ENCODE peak calls at places on chromosome 10, in eight cellular contexts. F is A549, N is HCT116, T is GM23338, Q is K562, J is HL-60, O is GM12878, X is SK-N-SH. G is an unnamed sample.

GRCh38 chr10:59265140-59265539 is 88.7 kb downstream of the PHYHIPL start:
- DNase-seq in T (peak; percentile 20), J (no peak), F (no peak), Q (peak; percentile 34), O (no peak), N (no peak), X (no peak), G (no peak)

GRCh38 chr10:119225288-119225687 is 17.9 kb downstream of the GRK5 start:
- DNase-seq in N (no peak), T (no peak), J (no peak), O (no peak), X (no peak), F (no peak), Q (no peak), G (no peak)

GRCh38 chr10:26215534-26215922 is 1.0 kb upstream of the GAD2 start:
- DNase-seq in T (peak; percentile 17), J (no peak), F (no peak), N (no peak), O (no peak), Q (no peak), X (no peak), G (no peak)

GRCh38 chr10:119602241-119603095 is 5.7 kb upstream of the TIAL1 start:
- DNase-seq in N (peak; percentile 51), T (peak; percentile 86), Q (peak; percentile 46), J (peak; percentile 38), O (no peak), X (no peak), F (peak; percentile 21), G (no peak)

GRCh38 chr10:44733743-44734488 is 177.2 kb upstream of the TMEM72 start:
- DNase-seq in N (no peak), J (no peak), T (peak; percentile 43), O (no peak), X (no peak), F (no peak), Q (no peak), G (no peak)

GRCh38 chr10:131862548-131862947 is 38.3 kb upstream of the PPP2R2D start:
- DNase-seq in X (no peak), T (no peak), J (no peak), N (no peak), Q (no peak), F (no peak), O (no peak), G (no peak)

GRCh38 chr10:127117125-127117524 is 79.3 kb downstream of the INSYN2A start:
- DNase-seq in N (no peak), Q (peak; percentile 7), O (no peak), J (peak; percentile 6), T (peak; percentile 72), X (no peak), F (peak; percentile 24), G (no peak)

GRCh38 chr10:101897633-101898032 is 54.0 kb upstream of the KCNIP2 start:
- DNase-seq in T (no peak), N (no peak), O (no peak), F (no peak), Q (no peak), X (peak; percentile 8), J (peak; percentile 29), G (no peak)

GRCh38 chr10:86401588-86402282 is 35.1 kb upstream of the GRID1 start:
- DNase-seq in T (peak; percentile 59), F (peak; percentile 47), Q (no peak), J (no peak), O (no peak), N (no peak), X (peak; percentile 57), G (no peak)

GRCh38 chr10:63627881-63628296 is 106.7 kb downstream of the REEP3 start:
- DNase-seq in Q (no peak), O (no peak), T (no peak), F (no peak), J (peak; percentile 10), N (no peak), X (no peak), G (no peak)

GRCh38 chr10:70681731-70682005 is 9.4 kb downstream of the ADAMTS14 start:
- DNase-seq in X (no peak), O (no peak), N (no peak), J (no peak), F (no peak), T (no peak), Q (no peak), G (no peak)

GRCh38 chr10:111344804-111345203 is 268.0 kb downstream of the ADRA2A start:
- DNase-seq in Q (no peak), J (no peak), T (peak; percentile 55), X (peak; percentile 6), O (no peak), F (no peak), N (no peak), G (no peak)

GRCh38 chr10:96407560-96408069 is 48.8 kb upstream of the OPALIN start:
- DNase-seq in N (no peak), T (no peak), O (no peak), X (no peak), J (no peak), F (no peak), Q (no peak), G (no peak)

GRCh38 chr10:66925896-66926719 is at the start of gene LRRTM3:
- DNase-seq in Q (peak; percentile 18), X (peak; percentile 64), J (peak; percentile 43), F (peak; percentile 47), T (peak; percentile 95), N (peak; percentile 77), O (peak; percentile 20), G (peak; percentile 20)

GRCh38 chr10:3568983-3569382 is 216.0 kb downstream of the KLF6 start:
- DNase-seq in T (no peak), F (no peak), Q (no peak), O (no peak), X (no peak), J (no peak), N (no peak), G (no peak)

GRCh38 chr10:35409094-35409582 is 72.8 kb downstream of the CCNY start:
- DNase-seq in X (peak; percentile 58), J (no peak), Q (no peak), O (peak; percentile 38), N (no peak), F (no peak), T (no peak), G (no peak)

GRCh38 chr10:128816726-128817125 is 650.3 kb upstream of the MGMT start:
- DNase-seq in J (no peak), O (no peak), N (no peak), T (no peak), Q (no peak), X (no peak), F (no peak), G (no peak)

GRCh38 chr10:95552680-95553342 is 8.4 kb downstream of the SORBS1 start:
- DNase-seq in Q (no peak), O (no peak), J (no peak), T (peak; percentile 72), X (no peak), F (peak; percentile 25), N (no peak), G (no peak)

GRCh38 chr10:9209105-9209798 is 1154.8 kb downstream of the GATA3 start:
- DNase-seq in J (peak; percentile 15), F (peak; percentile 38), N (peak; percentile 33), O (peak; percentile 16), X (peak; percentile 63), Q (peak; percentile 44), T (peak; percentile 89), G (peak; percentile 62)

GRCh38 chr10:29649561-29650551 is 15.1 kb upstream of the SVIL start:
- DNase-seq in O (no peak), X (no peak), F (no peak), Q (no peak), N (no peak), J (no peak), T (no peak), G (no peak)

GRCh38 chr10:29837586-29837985 is 202.8 kb upstream of the SVIL start:
- DNase-seq in Q (no peak), T (no peak), J (no peak), O (no peak), N (no peak), X (no peak), F (no peak), G (no peak)

GRCh38 chr10:28532223-28532508 is 752 bp upstream of the WAC start:
- DNase-seq in Q (no peak), T (peak; percentile 71), J (peak; percentile 56), N (no peak), O (no peak), F (peak; percentile 21), X (no peak), G (no peak)

GRCh38 chr10:1024103-1024502 is 1.6 kb downstream of the IDI2 start:
- DNase-seq in J (no peak), Q (no peak), T (no peak), X (no peak), F (no peak), N (no peak), O (no peak), G (no peak)
- TF ChIP-seq REST in J (no peak), Q (no peak), T (no peak), X (no peak), F (no peak), N (no peak), O (no peak), G (no peak)

GRCh38 chr10:113073549-113074189 is 123.6 kb downstream of the TCF7L2 start:
- DNase-seq in O (no peak), N (peak; percentile 97), Q (peak; percentile 32), T (peak; percentile 75), X (peak; percentile 23), F (peak; percentile 92), J (no peak), G (peak; percentile 98)
- TF ChIP-seq REST in O (no peak), N (no peak), Q (no peak), T (no peak), X (no peak), F (no peak), J (no peak), G (no peak)

GRCh38 chr10:93861825-93862224 is 32.0 kb upstream of the SLC35G1 start:
- DNase-seq in T (no peak), F (no peak), J (no peak), O (no peak), Q (no peak), N (no peak), X (no peak), G (no peak)

GRCh38 chr10:93854985-93855384 is 38.8 kb upstream of the SLC35G1 start:
- DNase-seq in J (no peak), Q (no peak), X (no peak), O (no peak), F (no peak), T (no peak), N (no peak), G (no peak)

GRCh38 chr10:93856349-93857140 is 37.2 kb upstream of the SLC35G1 start:
- DNase-seq in X (no peak), Q (no peak), F (no peak), J (no peak), N (no peak), O (no peak), T (no peak), G (no peak)

GRCh38 chr10:93859049-93859655 is 34.6 kb upstream of the SLC35G1 start:
- DNase-seq in X (peak; percentile 26), O (no peak), N (peak; percentile 3), J (no peak), Q (peak; percentile 6), T (peak; percentile 39), F (peak; percentile 16), G (no peak)
- TF ChIP-seq REST in X (no peak), O (no peak), N (no peak), J (no peak), Q (no peak), T (no peak), F (no peak), G (no peak)

DNA sequence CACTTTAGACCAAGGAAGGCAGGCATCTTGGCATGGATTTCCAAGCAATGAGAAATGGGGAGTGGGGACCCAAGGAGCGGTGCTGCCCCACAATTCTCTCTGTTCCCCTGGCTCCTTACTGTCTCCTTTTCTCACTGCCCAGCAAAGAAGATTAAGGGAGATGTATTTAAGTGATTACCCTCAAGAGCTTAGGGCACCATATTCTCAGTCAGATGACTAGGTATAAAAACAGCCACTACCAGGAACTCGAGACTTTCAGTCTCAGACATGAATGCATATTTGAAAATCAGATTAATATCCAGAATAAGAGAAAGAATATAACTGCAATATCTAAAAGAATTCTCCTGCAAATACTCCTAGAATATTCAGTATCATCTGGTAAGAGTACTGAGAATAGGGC is at the start of gene ABLIM1:
- DNase-seq in O (no peak), Q (no peak), J (no peak), T (no peak), N (no peak), F (no peak), X (no peak), G (no peak)
- TF ChIP-seq REST in O (no peak), Q (no peak), J (no peak), T (no peak), N (no peak), F (no peak), X (no peak), G (no peak)

G was measured in Panc1.